ENCODE peak calls at places on chromosomes 3 and 15, in four cellular contexts. U is GM12878, Q is K562, N is HepG2. D is an unnamed sample.
A peak's percentile ranks its signal among the peaks of the same experiment; 100 is the strongest.

GRCh38 chr3:195540526-195540925 is 2.6 kb downstream of the PPP1R2 start:
- DNase-seq in U (no peak), Q (no peak), N (no peak), D (no peak)

GRCh38 chr3:10992946-10993728 is 589 bp downstream of the SLC6A1 start:
- DNase-seq in U (no peak), Q (no peak), N (no peak), D (peak; percentile 22)

GRCh38 chr15:29669823-29670222 is 152.4 kb downstream of the TJP1 start:
- DNase-seq in U (no peak), Q (no peak), N (no peak), D (no peak)

GRCh38 chr15:25687689-25688088 is 175.4 kb downstream of the ATP10A start:
- DNase-seq in U (no peak), Q (no peak), N (no peak), D (no peak)

GRCh38 chr3:142779591-142779990 is 55.8 kb downstream of the TRPC1 start:
- DNase-seq in U (no peak), Q (no peak), N (no peak), D (no peak)

GRCh38 chr3:49248828-49249227 is 28.2 kb downstream of the C3orf62 start:
- DNase-seq in U (peak; percentile 12), Q (no peak), N (no peak), D (no peak)

GRCh38 chr15:49712846-49713450 is 92.1 kb downstream of the DTWD1 start:
- DNase-seq in U (no peak), Q (no peak), N (no peak), D (no peak)

GRCh38 chr15:32687556-32687955 is 30.2 kb upstream of the GREM1 start:
- DNase-seq in U (no peak), Q (no peak), N (no peak), D (no peak)

GRCh38 chr3:38969321-38970235 is 82.2 kb downstream of the SCN11A start:
- DNase-seq in U (no peak), Q (no peak), N (no peak), D (no peak)

GRCh38 chr15:85142324-85142723 is 160.7 kb downstream of the PDE8A start:
- DNase-seq in U (no peak), Q (no peak), N (no peak), D (no peak)

GRCh38 chr3:128232421-128233180 is 79.3 kb downstream of the EEFSEC start:
- DNase-seq in U (no peak), Q (no peak), N (no peak), D (no peak)

GRCh38 chr3:124217542-124217941 is 225.6 kb upstream of the ROPN1 start:
- DNase-seq in U (no peak), Q (peak; percentile 33), N (peak; percentile 76), D (peak; percentile 73)

GRCh38 chr15:66803182-66803729 is 101.2 kb downstream of the SMAD6 start:
- DNase-seq in U (no peak), Q (peak; percentile 94), N (peak; percentile 84), D (peak; percentile 58)

GRCh38 chr3:148943531-148944200 is 47.7 kb upstream of the GYG1 start:
- DNase-seq in U (peak; percentile 19), Q (peak; percentile 74), N (peak; percentile 76), D (no peak)

GRCh38 chr15:78448441-78449219 is 10.6 kb downstream of the IREB2 start:
- DNase-seq in U (no peak), Q (no peak), N (no peak), D (no peak)

GRCh38 chr3:43345877-43346276 is 59.5 kb downstream of the SNRK start:
- DNase-seq in U (no peak), Q (no peak), N (no peak), D (no peak)

GRCh38 chr3:134367412-134367811 is 6.8 kb downstream of the AMOTL2 start:
- DNase-seq in U (no peak), Q (no peak), N (no peak), D (no peak)

GRCh38 chr15:27805261-27806220 is 293.6 kb downstream of the OCA2 start:
- DNase-seq in U (no peak), Q (no peak), N (no peak), D (no peak)

GRCh38 chr3:141052570-141053069 is 1.5 kb downstream of the SPSB4 start:
- DNase-seq in U (no peak), Q (no peak), N (no peak), D (peak; percentile 60)

GRCh38 chr3:111734652-111735051 is 124.4 kb upstream of the PHLDB2 start:
- DNase-seq in U (no peak), Q (no peak), N (no peak), D (no peak)

DNA sequence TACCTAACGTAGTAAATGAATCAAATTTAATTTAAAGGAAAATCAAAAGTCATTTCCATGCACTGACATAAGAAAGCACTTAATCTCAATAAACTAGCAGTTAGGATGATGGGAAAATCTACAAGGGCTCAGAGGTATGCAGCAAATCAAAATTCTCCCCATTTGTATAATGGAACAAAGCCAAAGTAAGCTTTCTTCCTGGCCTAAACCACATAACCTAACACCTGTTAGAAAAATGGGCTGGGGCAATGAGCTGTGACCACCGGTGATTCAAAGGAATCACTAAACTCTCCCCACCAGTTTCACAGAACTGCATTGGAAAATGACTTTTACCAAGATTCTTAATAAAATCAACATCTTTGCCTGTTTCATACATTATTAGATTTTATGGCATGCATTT is 1024.3 kb downstream of the FHIT start:
- DNase-seq in U (no peak), Q (no peak), N (no peak), D (no peak)
- TF ChIP-seq CREB1 in U (no peak), Q (no peak), N (no peak), D (no peak)

DNA sequence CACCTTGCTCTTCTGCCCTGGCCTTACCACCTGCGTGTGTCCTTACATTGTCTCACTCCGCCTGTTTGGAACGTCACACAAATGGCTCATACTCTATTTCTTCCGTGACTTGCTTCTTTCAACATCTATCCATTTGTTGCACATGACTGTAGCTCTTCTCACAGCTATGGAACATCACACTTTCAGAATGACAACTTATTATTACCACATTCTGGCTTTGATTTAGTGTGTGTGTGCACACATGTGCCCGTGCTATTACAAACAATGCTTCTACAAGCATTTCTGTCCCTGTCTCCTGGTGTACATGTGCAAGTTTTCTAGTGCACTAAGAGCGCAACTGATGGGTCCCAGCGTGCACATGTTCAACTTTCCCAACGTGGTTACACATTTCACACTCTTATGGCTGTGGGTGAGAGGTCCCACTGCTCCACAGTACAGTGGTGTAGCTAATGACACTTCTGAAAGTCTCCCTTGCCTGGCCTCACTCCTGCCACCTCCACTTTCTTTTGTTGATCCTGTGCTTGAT is 37.8 kb downstream of the PTH1R start:
- DNase-seq in U (no peak), Q (no peak), N (no peak), D (no peak)
- TF ChIP-seq SP1 in U (no peak), Q (no peak), N (no peak), D (no peak)

GRCh38 chr3:102595057-102595456 is 160.2 kb downstream of the ZPLD1 start:
- DNase-seq in U (no peak), Q (no peak), N (no peak), D (no peak)
- TF ChIP-seq CBFB in U (no peak), Q (no peak), N (no peak), D (no peak)

GRCh38 chr3:13401149-13401548 is 19.0 kb downstream of the NUP210 start:
- DNase-seq in U (no peak), Q (no peak), N (no peak), D (no peak)
- TF ChIP-seq CREB1 in U (no peak), Q (no peak), N (no peak), D (no peak)

GRCh38 chr3:63519426-63519825 is 133.0 kb upstream of the SNTN start:
- DNase-seq in U (no peak), Q (no peak), N (no peak), D (no peak)

GRCh38 chr3:63513801-63514200 is 138.7 kb upstream of the SNTN start:
- DNase-seq in U (no peak), Q (no peak), N (no peak), D (no peak)

GRCh38 chr3:63508775-63509174 is 143.7 kb upstream of the SNTN start:
- DNase-seq in U (no peak), Q (no peak), N (no peak), D (no peak)

DNA sequence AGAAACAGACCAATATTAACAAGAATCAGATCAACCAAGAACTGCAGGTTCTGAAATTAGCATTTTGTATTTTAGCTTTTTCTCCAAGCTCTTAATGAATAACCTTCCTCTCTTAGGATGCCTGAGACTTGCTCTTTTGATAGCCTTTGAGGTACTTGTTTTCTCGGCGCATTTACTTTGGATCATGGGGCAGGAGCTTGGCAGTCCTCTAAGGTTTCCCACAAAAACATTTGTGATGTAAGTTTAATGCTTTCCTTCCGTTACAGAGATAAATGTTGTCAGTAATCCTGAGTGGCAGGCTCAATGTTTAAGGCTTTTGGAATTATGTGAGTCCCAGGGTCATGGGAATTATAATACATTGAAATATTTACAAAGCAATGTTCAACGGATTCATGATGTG is 137.8 kb upstream of the SNTN start:
- DNase-seq in U (no peak), Q (no peak), N (no peak), D (no peak)
- TF ChIP-seq SP1 in U (no peak), Q (no peak), N (no peak), D (no peak)

GRCh38 chr15:57444877-57445513 is 68.7 kb downstream of the CGNL1 start:
- DNase-seq in U (no peak), Q (no peak), N (no peak), D (no peak)

GRCh38 chr15:57446393-57446792 is 70.1 kb downstream of the CGNL1 start:
- DNase-seq in U (no peak), Q (no peak), N (no peak), D (no peak)

GRCh38 chr15:57443486-57443885 is 67.2 kb downstream of the CGNL1 start:
- DNase-seq in U (no peak), Q (no peak), N (no peak), D (no peak)

GRCh38 chr15:57442371-57442770 is 66.1 kb downstream of the CGNL1 start:
- DNase-seq in U (no peak), Q (no peak), N (no peak), D (no peak)

GRCh38 chr15:57445872-57446271 is 69.6 kb downstream of the CGNL1 start:
- DNase-seq in U (no peak), Q (no peak), N (no peak), D (no peak)
- TF ChIP-seq CBFB in U (no peak), Q (no peak), N (no peak), D (no peak)

GRCh38 chr3:3666664-3667063 is 132.6 kb upstream of the LRRN1 start:
- DNase-seq in U (peak; percentile 56), Q (no peak), N (no peak), D (no peak)

GRCh38 chr3:3662610-3663009 is 136.6 kb upstream of the LRRN1 start:
- DNase-seq in U (no peak), Q (no peak), N (no peak), D (no peak)

GRCh38 chr3:3665961-3666640 is 133.1 kb upstream of the LRRN1 start:
- DNase-seq in U (peak; percentile 23), Q (no peak), N (no peak), D (no peak)

GRCh38 chr3:3664916-3665315 is 134.3 kb upstream of the LRRN1 start:
- DNase-seq in U (no peak), Q (no peak), N (no peak), D (no peak)

DNA sequence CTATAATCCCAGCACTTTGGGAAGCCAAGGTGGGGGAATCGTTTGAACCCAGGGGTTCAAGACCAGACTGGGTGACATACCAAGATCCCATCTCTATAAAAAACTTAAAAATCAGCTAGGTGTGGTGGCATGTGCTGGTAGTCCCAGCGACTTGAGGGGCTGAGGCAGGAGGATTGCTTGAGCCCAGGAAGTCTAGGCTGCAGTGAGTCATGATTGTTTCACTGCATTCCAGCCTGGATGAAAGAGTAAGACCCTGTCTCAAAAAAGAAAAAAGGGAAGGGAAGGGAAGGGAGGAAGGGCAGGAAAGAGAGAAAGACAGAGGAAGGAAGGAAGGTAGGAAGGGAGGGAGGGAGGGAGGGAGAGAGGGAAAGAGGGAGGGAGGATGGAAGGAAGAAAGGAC is 133.7 kb upstream of the LRRN1 start:
- DNase-seq in U (no peak), Q (no peak), N (no peak), D (no peak)
- TF ChIP-seq CREB1 in U (no peak), Q (no peak), N (no peak), D (no peak)

D was measured in WTC11.